ENCODE peak calls at places on chromosome 3, in eight cellular contexts. O is adrenal gland, W is lung, V is AG04450, T is astrocyte, D is uterus, A is foreskin keratinocyte, U is tibial nerve. G is an unnamed sample.

GRCh38 chr3:170532573-170532972 is 53.3 kb downstream of the SLC7A14 start:
- DNase-seq in D (no peak), T (no peak), O (no peak), A (no peak), V (no peak), W (no peak), U (no peak), G (no peak)

GRCh38 chr3:138265745-138266144 is 63.9 kb downstream of the NME9 start:
- DNase-seq in A (no peak), W (no peak), U (no peak), V (no peak), D (no peak), T (no peak), O (no peak), G (no peak)

GRCh38 chr3:112894258-112894657 is 47.6 kb upstream of the CD200R1L start:
- DNase-seq in U (no peak), V (peak), A (peak), D (no peak), O (no peak), T (peak), W (no peak), G (peak)

GRCh38 chr3:183381179-183381578 is 47.2 kb downstream of the MCF2L2 start:
- DNase-seq in W (no peak), T (peak), O (no peak), D (no peak), A (peak), V (peak), U (no peak), G (peak)

GRCh38 chr3:170494766-170495165 is 76.1 kb downstream of the CLDN11 start:
- DNase-seq in W (no peak), T (peak), U (no peak), D (peak), O (no peak), V (no peak), A (no peak), G (no peak)

GRCh38 chr3:154242766-154243165 is 81.5 kb downstream of the DHX36 start:
- DNase-seq in U (no peak), O (no peak), A (no peak), T (no peak), D (no peak), W (no peak), V (no peak), G (no peak)

GRCh38 chr3:94272030-94272429 is 209.2 kb downstream of the NSUN3 start:
- DNase-seq in T (no peak), W (no peak), D (no peak), U (no peak), V (no peak), A (peak), O (no peak), G (no peak)

GRCh38 chr3:40803311-40803710 is 278.6 kb downstream of the ZNF621 start:
- DNase-seq in W (no peak), A (peak), D (no peak), U (no peak), O (no peak), V (no peak), T (no peak), G (no peak)

GRCh38 chr3:81242871-81243270 is 518.6 kb downstream of the GBE1 start:
- DNase-seq in W (no peak), O (no peak), U (no peak), T (no peak), V (no peak), A (peak), D (no peak), G (no peak)

GRCh38 chr3:151283907-151284461 is 5.6 kb upstream of the P2RY14 start:
- DNase-seq in U (no peak), V (peak), A (no peak), T (peak), W (no peak), O (no peak), D (peak), G (peak)

GRCh38 chr3:160114352-160114751 is 110.9 kb upstream of the C3orf80 start:
- DNase-seq in T (no peak), U (no peak), O (no peak), A (no peak), D (no peak), W (no peak), V (no peak), G (no peak)

GRCh38 chr3:23421811-23422510 is 218.8 kb downstream of the UBE2E2 start:
- DNase-seq in O (no peak), D (no peak), T (no peak), A (no peak), V (no peak), W (no peak), U (no peak), G (no peak)

GRCh38 chr3:58627580-58627894 is 39.0 kb downstream of the FAM3D start:
- DNase-seq in W (peak), U (no peak), D (no peak), V (no peak), A (no peak), O (peak), T (peak), G (no peak)

GRCh38 chr3:69212411-69213160 is 90.2 kb upstream of the LMOD3 start:
- DNase-seq in O (no peak), D (no peak), A (peak), W (no peak), V (no peak), U (no peak), T (peak), G (peak)

GRCh38 chr3:126469479-126469878 is 6.2 kb downstream of the ZXDC start:
- DNase-seq in V (no peak), U (no peak), D (no peak), W (peak), O (no peak), A (no peak), T (no peak), G (no peak)

GRCh38 chr3:154137036-154137435 is 15.8 kb downstream of the ARHGEF26 start:
- DNase-seq in O (no peak), A (no peak), V (no peak), W (no peak), T (no peak), D (no peak), U (no peak), G (no peak)

GRCh38 chr3:133540896-133541674 is 32.4 kb upstream of the CDV3 start:
- DNase-seq in D (no peak), U (no peak), T (no peak), A (peak), V (no peak), W (no peak), O (peak), G (no peak)

GRCh38 chr3:141913150-141913811 is 36.8 kb downstream of the ATP1B3 start:
- DNase-seq in W (peak), U (peak), A (peak), D (no peak), O (peak), V (no peak), T (peak), G (peak)

GRCh38 chr3:41301548-41301947 is 102.2 kb downstream of the CTNNB1 start:
- DNase-seq in A (peak), D (no peak), T (no peak), U (no peak), W (no peak), O (no peak), V (no peak), G (no peak)

GRCh38 chr3:4418156-4418555 is 48.9 kb downstream of the SUMF1 start:
- DNase-seq in O (no peak), T (no peak), W (no peak), D (no peak), A (no peak), U (no peak), V (no peak), G (no peak)

GRCh38 chr3:170320471-170321121 is 36.9 kb upstream of the SKIL start:
- DNase-seq in O (no peak), A (no peak), W (no peak), T (no peak), U (no peak), V (no peak), D (no peak), G (peak)

GRCh38 chr3:4507010-4507596 is 14.0 kb downstream of the ITPR1 start:
- DNase-seq in D (no peak), A (no peak), V (no peak), W (no peak), T (no peak), O (no peak), U (no peak), G (no peak)

GRCh38 chr3:138187296-138188012 is at the start of gene ARMC8:
- DNase-seq in W (peak), T (no peak), U (peak), A (peak), V (no peak), O (peak), D (peak), G (peak)

GRCh38 chr3:160400631-160401150 is 1.2 kb downstream of the SMC4 start:
- DNase-seq in D (no peak), O (peak), W (peak), A (no peak), T (no peak), U (no peak), V (no peak), G (no peak)

GRCh38 chr3:354433-354832 is 157.9 kb downstream of the CHL1 start:
- DNase-seq in A (peak), U (peak), D (peak), T (peak), V (peak), W (peak), O (peak), G (peak)

GRCh38 chr3:142850395-142851023 is 38.4 kb downstream of the PCOLCE2 start:
- DNase-seq in W (peak), V (peak), O (no peak), T (peak), D (no peak), U (no peak), A (peak), G (peak)

GRCh38 chr3:133563186-133563591 is 10.3 kb upstream of the CDV3 start:
- DNase-seq in D (no peak), U (no peak), T (peak), O (no peak), V (no peak), W (no peak), A (peak), G (no peak)

GRCh38 chr3:47613723-47614122 is 35.1 kb upstream of the CSPG5 start:
- DNase-seq in V (no peak), O (no peak), U (no peak), A (no peak), T (peak), D (no peak), W (no peak), G (peak)

GRCh38 chr3:138114988-138115971 is at the start of gene DZIP1L:
- DNase-seq in U (peak), A (peak), T (peak), O (peak), V (peak), D (peak), W (peak), G (peak)

GRCh38 chr3:71391361-71391760 is 192.2 kb downstream of the FOXP1 start:
- DNase-seq in W (no peak), A (no peak), V (no peak), T (no peak), D (no peak), O (no peak), U (no peak), G (no peak)

GRCh38 chr3:195041871-195042740 is 228.9 kb downstream of the XXYLT1 start:
- DNase-seq in U (no peak), W (no peak), V (no peak), O (no peak), A (no peak), D (no peak), T (no peak), G (no peak)

GRCh38 chr3:86949850-86950249 is 41.1 kb downstream of the VGLL3 start:
- DNase-seq in U (no peak), V (no peak), W (no peak), T (peak), D (no peak), A (peak), O (no peak), G (no peak)

GRCh38 chr3:193874997-193875593 is 260.9 kb upstream of the HES1 start:
- DNase-seq in U (no peak), T (no peak), V (no peak), W (no peak), A (no peak), O (no peak), D (no peak), G (no peak)

GRCh38 chr3:143820466-143821221 is 27.6 kb downstream of the SLC9A9 start:
- DNase-seq in U (no peak), V (no peak), D (no peak), A (no peak), W (no peak), O (no peak), T (no peak), G (no peak)

GRCh38 chr3:146536681-146537080 is 7.7 kb downstream of the PLSCR1 start:
- DNase-seq in U (no peak), D (no peak), T (peak), V (no peak), W (no peak), A (no peak), O (no peak), G (no peak)

GRCh38 chr3:64321747-64322146 is 96.5 kb upstream of the PRICKLE2 start:
- DNase-seq in V (peak), D (no peak), A (peak), O (no peak), U (no peak), T (peak), W (no peak), G (peak)

GRCh38 chr3:100525753-100526612 is 33.6 kb downstream of the TMEM45A start:
- DNase-seq in D (peak), O (no peak), T (peak), V (no peak), W (no peak), A (peak), U (no peak), G (peak)
- H3K27ac ChIP-seq in D (peak), O (no peak), T (peak), V (peak), W (no peak), A (peak), U (no peak), G (peak)

GRCh38 chr3:157082305-157082981 is 77.5 kb downstream of the CCNL1 start:
- DNase-seq in D (no peak), W (no peak), T (peak), U (no peak), V (no peak), A (peak), O (no peak), G (peak)
- H3K27ac ChIP-seq in D (no peak), W (no peak), T (peak), U (no peak), V (no peak), A (peak), O (no peak), G (no peak)

GRCh38 chr3:30606301-30607031 is at the start of gene TGFBR2:
- DNase-seq in A (peak), U (peak), W (peak), T (peak), O (peak), V (peak), D (peak), G (peak)

GRCh38 chr3:30604091-30604490 is 2.3 kb upstream of the TGFBR2 start:
- DNase-seq in W (no peak), V (no peak), U (no peak), A (no peak), T (no peak), O (no peak), D (no peak), G (no peak)

GRCh38 chr3:30605706-30606300 is 598 bp upstream of the TGFBR2 start:
- DNase-seq in D (no peak), V (no peak), W (no peak), T (no peak), A (no peak), O (no peak), U (no peak), G (no peak)

GRCh38 chr3:30604566-30604965 is 1.8 kb upstream of the TGFBR2 start:
- DNase-seq in D (no peak), U (no peak), T (no peak), W (no peak), A (no peak), O (no peak), V (no peak), G (no peak)

GRCh38 chr3:30605005-30605404 is 1.4 kb upstream of the TGFBR2 start:
- DNase-seq in A (no peak), U (no peak), W (no peak), O (no peak), V (no peak), D (no peak), T (no peak), G (no peak)
- H3K27ac ChIP-seq in A (peak), U (peak), W (peak), O (no peak), V (no peak), D (no peak), T (no peak), G (no peak)

GRCh38 chr3:44105571-44105970 is 136.1 kb upstream of the TOPAZ1 start:
- DNase-seq in U (no peak), V (no peak), D (no peak), T (no peak), W (no peak), O (no peak), A (no peak), G (no peak)
- H3K27ac ChIP-seq in U (no peak), V (no peak), D (no peak), T (no peak), W (no peak), O (no peak), A (no peak), G (no peak)

DNA sequence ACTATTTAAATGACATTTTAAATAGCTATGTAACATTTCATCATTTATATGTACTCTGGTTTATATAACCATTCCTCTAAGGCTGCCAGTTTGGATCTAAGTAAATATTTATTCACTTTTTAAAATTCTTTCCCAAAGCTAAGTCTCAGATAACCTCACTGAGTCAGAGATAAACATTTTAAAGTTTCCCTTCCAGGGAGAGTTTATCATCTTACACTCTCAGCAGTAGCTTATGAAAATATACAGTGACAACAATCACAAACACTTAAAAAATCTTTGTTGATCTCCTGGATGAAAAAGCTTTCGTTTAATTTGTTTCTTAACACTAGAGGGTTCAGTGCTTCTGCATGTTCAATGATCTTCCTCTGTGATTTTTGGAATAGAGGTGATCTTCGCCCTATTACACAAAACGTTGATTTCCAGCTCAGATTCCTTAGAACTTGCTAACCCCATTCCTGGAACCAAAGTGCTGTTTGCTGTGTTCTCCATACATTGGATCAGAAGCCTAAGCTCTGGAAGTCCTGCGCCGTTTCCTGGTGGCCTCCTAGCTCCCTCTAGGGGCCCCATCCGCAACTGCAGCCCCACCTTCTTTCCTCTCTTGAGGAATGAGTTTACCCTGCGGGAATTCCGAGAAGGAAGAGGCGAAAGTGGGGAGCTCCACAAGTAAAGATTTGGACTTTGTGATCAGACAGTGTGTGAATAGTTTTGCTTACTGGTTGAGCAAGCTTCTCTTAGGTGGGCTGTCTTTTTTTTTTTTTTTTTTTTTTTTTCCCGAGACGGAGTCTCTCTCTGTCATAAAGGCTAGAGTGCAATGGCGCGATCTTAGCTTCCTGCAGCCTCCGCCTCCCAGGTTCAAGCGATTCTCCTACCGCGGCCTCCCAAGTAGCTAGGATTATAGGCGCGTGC is 29.3 kb upstream of the SACM1L start:
- DNase-seq in D (peak), W (peak), U (peak), V (peak), A (peak), O (peak), T (peak), G (peak)
- H3K27ac ChIP-seq in D (no peak), W (peak), U (no peak), V (peak), A (no peak), O (no peak), T (peak), G (peak)

DNA sequence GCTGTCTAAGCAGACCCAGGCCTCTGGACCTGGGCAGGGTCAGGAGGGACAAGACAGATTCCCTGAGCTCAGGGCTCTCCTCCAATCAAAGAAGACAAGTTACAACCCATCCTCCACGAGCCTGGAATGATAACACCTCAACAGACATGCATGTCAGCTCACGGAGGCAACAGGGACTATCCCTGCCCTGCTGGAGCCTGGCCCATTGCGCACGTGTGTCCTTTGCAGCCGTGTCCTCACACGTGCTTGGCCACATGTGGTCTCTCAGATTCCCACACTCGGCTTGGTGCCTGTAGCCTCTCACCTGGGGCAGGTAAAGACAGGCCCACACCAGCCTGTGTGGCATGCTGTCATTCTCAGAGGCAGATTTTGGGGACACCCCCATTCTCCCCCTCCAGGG is 27.7 kb downstream of the C3orf18 start:
- DNase-seq in U (no peak), V (no peak), O (no peak), A (peak), D (no peak), T (no peak), W (no peak), G (no peak)
- H3K27ac ChIP-seq in U (no peak), V (no peak), O (no peak), A (no peak), D (no peak), T (no peak), W (no peak), G (no peak)

GRCh38 chr3:119644481-119644880 is 15.9 kb downstream of the POPDC2 start:
- DNase-seq in W (no peak), T (no peak), A (no peak), O (no peak), D (no peak), V (no peak), U (no peak), G (no peak)

GRCh38 chr3:119647843-119648575 is 12.4 kb downstream of the POPDC2 start:
- DNase-seq in A (no peak), W (no peak), O (peak), D (no peak), U (no peak), V (no peak), T (peak), G (no peak)

GRCh38 chr3:119649764-119650163 is 10.6 kb downstream of the POPDC2 start:
- DNase-seq in U (no peak), O (no peak), V (no peak), W (no peak), D (no peak), A (no peak), T (no peak), G (no peak)

GRCh38 chr3:119645813-119646212 is 14.6 kb downstream of the POPDC2 start:
- DNase-seq in T (no peak), V (no peak), D (no peak), U (no peak), W (no peak), O (no peak), A (no peak), G (no peak)

GRCh38 chr3:119647177-119647576 is 13.2 kb downstream of the POPDC2 start:
- DNase-seq in O (no peak), A (no peak), W (no peak), U (no peak), V (no peak), D (peak), T (no peak), G (no peak)
- H3K27ac ChIP-seq in O (no peak), A (no peak), W (peak), U (no peak), V (no peak), D (peak), T (no peak), G (no peak)

G was measured in brain microvascular endothelial cell.